ENCODE peak calls at places on chromosomes 4 and X, in nine cellular contexts. M is kidney; E is fibroblast of the conjunctiva; T is GDM1; I is foreskin melanocyte; S is activated naive CD4-positive, alpha-beta T cell treated with anti-CD3 and anti-CD28 coated beads for 36 hours; L is AG10803; K is stimulated activated CD8-positive, alpha-beta memory T cell treated with anti-CD3 and anti-CD28 coated beads, Interleukin-12 subunit alpha, Interleukin-12 subunit beta, amount 100 ng/mL, for 1 hour; V is HTR-8/SVneo. U is an unnamed sample.
A peak's percentile ranks its signal among the peaks of the same experiment; 100 is the strongest.

GRCh38 chrX:137423241-137423640 is 142.7 kb upstream of the ZIC3 start:
- DNase-seq in M (no peak), E (no peak), T (no peak), I (no peak), S (no peak), L (no peak), K (no peak), V (no peak), U (no peak)

GRCh38 chrX:136496768-136497555 is 430 bp upstream of the HTATSF1 start:
- DNase-seq in M (peak; percentile 93), E (peak; percentile 75), T (peak; percentile 85), I (peak; percentile 77), S (peak; percentile 93), L (peak; percentile 79), K (peak; percentile 69), V (peak; percentile 46), U (peak; percentile 87)

GRCh38 chrX:629230-630006 is 1.2 kb upstream of the SHOX start:
- DNase-seq in M (no peak), E (no peak), T (no peak), I (no peak), S (no peak), L (no peak), K (no peak), V (no peak), U (no peak)

GRCh38 chr4:5816101-5816500 is 76.8 kb downstream of the CRMP1 start:
- DNase-seq in M (no peak), E (no peak), T (no peak), I (no peak), S (no peak), L (no peak), K (no peak), V (no peak), U (no peak)

GRCh38 chr4:122701061-122701460 is 31.4 kb upstream of the BBS12 start:
- DNase-seq in M (no peak), E (no peak), T (no peak), I (no peak), S (peak; percentile 49), L (no peak), K (no peak), V (no peak), U (no peak)

GRCh38 chr4:3227878-3228675 is 20.9 kb upstream of the MSANTD1 start:
- DNase-seq in M (peak; percentile 58), E (no peak), T (no peak), I (no peak), S (no peak), L (no peak), K (no peak), V (no peak), U (no peak)

GRCh38 chr4:65510976-65511375 is 159.3 kb downstream of the EPHA5 start:
- DNase-seq in M (no peak), E (peak; percentile 14), T (no peak), I (no peak), S (no peak), L (peak; percentile 37), K (no peak), V (no peak), U (no peak)

GRCh38 chr4:38085394-38086150 is 125.4 kb downstream of the PTTG2 start:
- DNase-seq in M (no peak), E (no peak), T (no peak), I (no peak), S (no peak), L (peak; percentile 56), K (no peak), V (no peak), U (no peak)

GRCh38 chr4:2042207-2042946 is 16.8 kb upstream of the NAT8L start:
- DNase-seq in M (peak; percentile 78), E (no peak), T (no peak), I (no peak), S (peak; percentile 38), L (no peak), K (no peak), V (no peak), U (no peak)

GRCh38 chrX:1681439-1681838 is 66.6 kb downstream of the ASMT start:
- DNase-seq in M (no peak), E (no peak), T (no peak), I (no peak), S (no peak), L (no peak), K (no peak), V (no peak), U (no peak)

GRCh38 chr4:168723020-168723419 is 226.2 kb downstream of the PALLD start:
- DNase-seq in M (no peak), E (no peak), T (peak; percentile 39), I (no peak), S (no peak), L (peak; percentile 68), K (no peak), V (no peak), U (no peak)

GRCh38 chrX:105228602-105229001 is 8.1 kb upstream of the TEX13A start:
- DNase-seq in M (no peak), E (no peak), T (no peak), I (no peak), S (no peak), L (no peak), K (no peak), V (no peak), U (no peak)

GRCh38 chr4:181176306-181176705 is 1066.9 kb upstream of the TENM3 start:
- DNase-seq in M (no peak), E (no peak), T (no peak), I (peak; percentile 85), S (no peak), L (peak; percentile 10), K (no peak), V (no peak), U (no peak)